ENCODE peak calls at places on chromosomes 1 and 21, in nine cellular contexts. N is stimulated activated naive CD8-positive, alpha-beta T cell treated with anti-CD3 and anti-CD28 coated beads, Interleukin-15, Interleukin-2, amounts not matched to agents 100 U/mL and 50 U/mL, for 24 hours; I is HFFc6; A is heart left ventricle; V is stimulated activated CD8-positive, alpha-beta memory T cell treated with anti-CD3 and anti-CD28 coated beads, Interleukin-7, amount 100 ng/mL, for 1 hour; J is WTC11; G is body of pancreas; D is GM04504; O is mucosa of descending colon. Z is an unnamed sample.

GRCh38 chr1:117512728-117513321 is 93.0 kb upstream of the TENT5C start:
- DNase-seq in N (no peak), I (peak; percentile 23), A (no peak), V (no peak), J (no peak), G (no peak), D (no peak), O (no peak), Z (no peak)

GRCh38 chr1:180881806-180882509 is 30.7 kb upstream of the KIAA1614 start:
- DNase-seq in N (no peak), I (peak; percentile 59), A (no peak), V (no peak), J (no peak), G (no peak), D (peak; percentile 18), O (no peak), Z (no peak)

GRCh38 chr1:58883037-58883887 is 99.4 kb upstream of the JUN start:
- DNase-seq in N (no peak), I (peak; percentile 88), A (peak; percentile 72), V (no peak), J (no peak), G (peak; percentile 88), D (peak; percentile 96), O (peak; percentile 54), Z (peak; percentile 85)

GRCh38 chr1:198776602-198777029 is 137.8 kb downstream of the PTPRC start:
- DNase-seq in N (peak; percentile 16), I (peak; percentile 97), A (peak; percentile 53), V (no peak), J (no peak), G (peak; percentile 74), D (peak; percentile 93), O (no peak), Z (peak; percentile 50)

GRCh38 chr1:115837762-115838421 is 3.0 kb downstream of the NHLH2 start:
- DNase-seq in N (peak; percentile 6), I (no peak), A (no peak), V (no peak), J (peak; percentile 56), G (no peak), D (no peak), O (no peak), Z (no peak)

GRCh38 chr1:223846668-223847007 is 891 bp upstream of the TP53BP2 start:
- DNase-seq in N (no peak), I (no peak), A (no peak), V (no peak), J (no peak), G (peak; percentile 28), D (peak; percentile 18), O (peak; percentile 55), Z (no peak)

GRCh38 chr1:32044246-32044645 is 28.5 kb upstream of the TMEM39B start:
- DNase-seq in N (no peak), I (no peak), A (no peak), V (no peak), J (no peak), G (no peak), D (no peak), O (no peak), Z (no peak)

GRCh38 chr1:9685833-9686232 is 34.3 kb downstream of the PIK3CD start:
- DNase-seq in N (no peak), I (no peak), A (no peak), V (no peak), J (no peak), G (no peak), D (no peak), O (no peak), Z (no peak)

GRCh38 chr21:28283652-28284490 is 708.8 kb downstream of the LTN1 start:
- DNase-seq in N (no peak), I (peak; percentile 89), A (no peak), V (no peak), J (no peak), G (peak; percentile 20), D (peak; percentile 77), O (no peak), Z (peak; percentile 36)

GRCh38 chr1:206954616-206955342 is 8.5 kb upstream of the PIGR start:
- DNase-seq in N (no peak), I (no peak), A (no peak), V (no peak), J (no peak), G (no peak), D (no peak), O (no peak), Z (no peak)

GRCh38 chr1:157105988-157106812 is 6.6 kb upstream of the ETV3L start:
- DNase-seq in N (peak; percentile 62), I (peak; percentile 79), A (peak; percentile 62), V (no peak), J (no peak), G (peak; percentile 51), D (peak; percentile 66), O (no peak), Z (no peak)

GRCh38 chr1:27979859-27980201 is 20.1 kb downstream of the XKR8 start:
- DNase-seq in N (no peak), I (no peak), A (no peak), V (no peak), J (no peak), G (no peak), D (no peak), O (no peak), Z (no peak)

GRCh38 chr1:176829261-176829976 is 335.1 kb downstream of the ASTN1 start:
- DNase-seq in N (no peak), I (no peak), A (no peak), V (no peak), J (no peak), G (no peak), D (no peak), O (no peak), Z (peak; percentile 12)

GRCh38 chr1:78918157-78918556 is 88.4 kb downstream of the ADGRL4 start:
- DNase-seq in N (no peak), I (no peak), A (no peak), V (no peak), J (no peak), G (no peak), D (no peak), O (no peak), Z (no peak)

GRCh38 chr1:35454616-35455015 is 102.6 kb downstream of the KIAA0319L start:
- DNase-seq in N (no peak), I (peak; percentile 62), A (no peak), V (no peak), J (no peak), G (peak; percentile 26), D (peak; percentile 44), O (no peak), Z (no peak)

GRCh38 chr1:243213045-243213787 is 41.9 kb downstream of the CEP170 start:
- DNase-seq in N (no peak), I (peak; percentile 40), A (no peak), V (no peak), J (no peak), G (no peak), D (peak; percentile 44), O (no peak), Z (no peak)

GRCh38 chr1:173043253-173043652 is 7.5 kb downstream of the TNFSF18 start:
- DNase-seq in N (no peak), I (peak; percentile 43), A (no peak), V (no peak), J (no peak), G (no peak), D (no peak), O (no peak), Z (no peak)

GRCh38 chr1:7422081-7422480 is 349.0 kb upstream of the VAMP3 start:
- DNase-seq in N (no peak), I (no peak), A (no peak), V (no peak), J (peak; percentile 2), G (no peak), D (no peak), O (peak; percentile 7), Z (no peak)

GRCh38 chr1:31802190-31803150 is 13.4 kb downstream of the SPOCD1 start:
- DNase-seq in N (no peak), I (no peak), A (no peak), V (no peak), J (no peak), G (no peak), D (no peak), O (no peak), Z (no peak)

GRCh38 chr1:56644941-56645662 is at the start of gene PRKAA2:
- DNase-seq in N (peak; percentile 18), I (no peak), A (peak; percentile 72), V (no peak), J (peak; percentile 66), G (peak; percentile 50), D (no peak), O (peak; percentile 69), Z (peak; percentile 26)

GRCh38 chr1:153404768-153405167 is 11.6 kb upstream of the S100A7A start:
- DNase-seq in N (peak; percentile 62), I (no peak), A (no peak), V (peak; percentile 19), J (peak; percentile 81), G (peak; percentile 35), D (no peak), O (peak; percentile 61), Z (peak; percentile 23)

GRCh38 chr1:230108580-230108979 is 41.5 kb downstream of the GALNT2 start:
- DNase-seq in N (no peak), I (no peak), A (no peak), V (no peak), J (no peak), G (no peak), D (no peak), O (no peak), Z (no peak)

GRCh38 chr1:156664949-156665411 is 12.2 kb downstream of the NES start:
- DNase-seq in N (no peak), I (no peak), A (peak; percentile 91), V (no peak), J (no peak), G (peak; percentile 18), D (no peak), O (peak; percentile 50), Z (peak; percentile 42)

GRCh38 chr1:216464489-216464888 is 41.2 kb upstream of the USH2A start:
- DNase-seq in N (no peak), I (peak; percentile 95), A (no peak), V (no peak), J (no peak), G (no peak), D (peak; percentile 69), O (no peak), Z (no peak)

GRCh38 chr1:36369061-36369470 is 16.7 kb downstream of the STK40 start:
- DNase-seq in N (peak; percentile 91), I (peak; percentile 56), A (peak; percentile 81), V (peak; percentile 85), J (peak; percentile 92), G (peak; percentile 82), D (no peak), O (peak; percentile 88), Z (peak; percentile 81)

GRCh38 chr1:79226963-79227362 is 220.4 kb upstream of the ADGRL4 start:
- DNase-seq in N (no peak), I (no peak), A (no peak), V (no peak), J (no peak), G (no peak), D (no peak), O (no peak), Z (no peak)

GRCh38 chr1:118987431-118988185 is 535 bp downstream of the TBX15 start:
- DNase-seq in N (no peak), I (peak; percentile 51), A (no peak), V (no peak), J (peak; percentile 66), G (no peak), D (no peak), O (no peak), Z (no peak)

GRCh38 chr21:45283611-45284455 is 3.9 kb downstream of the POFUT2 start:
- DNase-seq in N (no peak), I (no peak), A (no peak), V (no peak), J (peak; percentile 8), G (no peak), D (no peak), O (peak; percentile 31), Z (no peak)

GRCh38 chr1:45954401-45954847 is 151.0 kb downstream of the MAST2 start:
- DNase-seq in N (no peak), I (peak; percentile 64), A (no peak), V (no peak), J (no peak), G (peak; percentile 61), D (peak; percentile 58), O (no peak), Z (peak; percentile 52)

GRCh38 chr21:37367758-37368535 is 1.4 kb downstream of the DYRK1A start:
- DNase-seq in N (peak; percentile 54), I (peak; percentile 53), A (peak; percentile 63), V (no peak), J (peak; percentile 22), G (peak; percentile 31), D (no peak), O (peak; percentile 64), Z (no peak)

GRCh38 chr1:106439475-106439874 is 617.0 kb upstream of the PRMT6 start:
- DNase-seq in N (no peak), I (no peak), A (no peak), V (no peak), J (no peak), G (no peak), D (no peak), O (no peak), Z (no peak)